ENCODE peak calls at places on chromosome 5, in ten cellular contexts. P is KBM-7; J is EH; W is neural progenitor cell; G is activated CD4-positive, alpha-beta T cell treated with anti-CD3 and anti-CD28 coated beads, Interleukin-2, amount 50 U/mL, for 48 hours; V is HT1080; C is pancreas; T is upper lobe of right lung; I is omental fat pad; N is activated CD8-positive, alpha-beta memory T cell treated with anti-CD3 and anti-CD28 coated beads for 48 hours. H is an unnamed sample.

GRCh38 chr5:123720955-123721354 is 209.0 kb downstream of the CSNK1G3 start:
- DNase-seq in I (no peak), J (no peak), C (no peak), G (no peak), P (no peak), V (peak), N (no peak), T (no peak), W (no peak), H (no peak)

GRCh38 chr5:179817071-179817840 is 3.4 kb upstream of the SQSTM1 start:
- DNase-seq in I (no peak), G (no peak), W (peak), C (no peak), P (no peak), J (no peak), N (no peak), V (no peak), T (peak), H (no peak)

GRCh38 chr5:109951348-109951747 is 261.6 kb downstream of the MAN2A1 start:
- DNase-seq in N (no peak), T (no peak), C (no peak), W (no peak), J (no peak), V (no peak), G (no peak), I (no peak), P (no peak), H (no peak)

GRCh38 chr5:176806137-176806536 is 4.2 kb upstream of the UNC5A start:
- DNase-seq in P (peak), W (peak), V (no peak), T (no peak), C (no peak), J (peak), G (no peak), I (no peak), N (no peak), H (no peak)

GRCh38 chr5:12343543-12343942 is 439.3 kb upstream of the CTNND2 start:
- DNase-seq in W (peak), I (no peak), T (no peak), P (no peak), G (no peak), V (no peak), J (no peak), N (no peak), C (no peak), H (no peak)

GRCh38 chr5:146877783-146878470 is 630 bp downstream of the PPP2R2B start:
- DNase-seq in T (peak), I (no peak), J (peak), P (peak), V (no peak), W (peak), G (peak), N (no peak), C (peak), H (no peak)

GRCh38 chr5:170132642-170133448 is 27.1 kb downstream of the FOXI1 start:
- DNase-seq in P (no peak), V (peak), G (no peak), T (no peak), I (no peak), W (no peak), J (peak), C (no peak), N (no peak), H (no peak)

GRCh38 chr5:147547730-147548129 is 37.9 kb upstream of the DPYSL3 start:
- DNase-seq in J (peak), I (no peak), W (no peak), V (no peak), C (no peak), P (no peak), N (no peak), G (no peak), T (no peak), H (no peak)

GRCh38 chr5:96111080-96111756 is 149.6 kb upstream of the ELL2 start:
- DNase-seq in I (no peak), C (no peak), V (no peak), G (no peak), T (no peak), W (no peak), J (no peak), N (no peak), P (no peak), H (no peak)

GRCh38 chr5:54518146-54519082 is 855 bp downstream of the SNX18 start:
- DNase-seq in N (peak), I (no peak), W (peak), G (peak), V (peak), T (peak), C (peak), J (peak), P (peak), H (peak)

GRCh38 chr5:137466888-137467287 is 32.2 kb downstream of the SPOCK1 start:
- DNase-seq in T (no peak), C (no peak), J (peak), G (no peak), W (no peak), P (no peak), N (no peak), V (no peak), I (no peak), H (no peak)

GRCh38 chr5:135655326-135655725 is 76.5 kb upstream of the CXCL14 start:
- DNase-seq in P (no peak), W (no peak), T (no peak), I (no peak), V (no peak), N (no peak), C (no peak), G (no peak), J (no peak), H (no peak)

GRCh38 chr5:129915415-129915814 is 11.2 kb downstream of the CHSY3 start:
- DNase-seq in T (no peak), P (no peak), W (no peak), N (no peak), V (no peak), C (no peak), J (no peak), I (no peak), G (no peak), H (no peak)

GRCh38 chr5:2997179-2997578 is 245.7 kb upstream of the IRX2 start:
- DNase-seq in V (no peak), N (no peak), W (no peak), C (no peak), I (no peak), J (no peak), G (no peak), P (no peak), T (no peak), H (no peak)

H was measured in cardiac septum.